ENCODE peak calls at places on chromosome 5, in ten cellular contexts. I, F, B, E, D, N, T, Y, M and R are unnamed samples.

GRCh38 chr5:163531272-163531671 is 25.9 kb downstream of the MAT2B start:
- DNase-seq in I (no peak), F (no peak), B (no peak), E (no peak), D (no peak), N (no peak), T (no peak), Y (no peak), M (no peak), R (no peak)

GRCh38 chr5:152271420-152271819 is 133.7 kb downstream of the NMUR2 start:
- DNase-seq in I (peak), F (no peak), B (peak), E (peak), D (no peak), N (no peak), T (no peak), Y (no peak), M (peak), R (no peak)

GRCh38 chr5:1460054-1460682 is 14.9 kb upstream of the SLC6A3 start:
- DNase-seq in I (no peak), F (no peak), B (no peak), E (no peak), D (no peak), N (peak), T (peak), Y (no peak), M (no peak), R (no peak)

GRCh38 chr5:124742983-124743533 is 3.4 kb downstream of the ZNF608 start:
- DNase-seq in I (peak), F (no peak), B (peak), E (peak), D (no peak), N (peak), T (peak), Y (peak), M (no peak), R (no peak)

GRCh38 chr5:32308951-32309350 is 3.8 kb downstream of the MTMR12 start:
- DNase-seq in I (no peak), F (no peak), B (peak), E (no peak), D (no peak), N (no peak), T (no peak), Y (no peak), M (no peak), R (no peak)

GRCh38 chr5:95414441-95414840 is 23.3 kb downstream of the FAM81B start:
- DNase-seq in I (no peak), F (no peak), B (no peak), E (no peak), D (no peak), N (no peak), T (no peak), Y (no peak), M (no peak), R (no peak)

GRCh38 chr5:81207009-81207408 is 26.1 kb upstream of the CKMT2 start:
- DNase-seq in I (no peak), F (no peak), B (peak), E (no peak), D (peak), N (no peak), T (no peak), Y (peak), M (peak), R (no peak)

GRCh38 chr5:123690821-123691220 is 178.8 kb downstream of the CSNK1G3 start:
- DNase-seq in I (peak), F (no peak), B (no peak), E (no peak), D (no peak), N (no peak), T (no peak), Y (peak), M (no peak), R (no peak)

GRCh38 chr5:150082889-150083288 is 3.5 kb downstream of the CSF1R start:
- DNase-seq in I (no peak), F (no peak), B (no peak), E (no peak), D (no peak), N (no peak), T (no peak), Y (no peak), M (no peak), R (no peak)

GRCh38 chr5:75012748-75013147 is 39.6 kb downstream of the GCNT4 start:
- DNase-seq in I (no peak), F (no peak), B (no peak), E (no peak), D (no peak), N (no peak), T (no peak), Y (no peak), M (no peak), R (no peak)

GRCh38 chr5:1823381-1824034 is 22.3 kb downstream of the NDUFS6 start:
- DNase-seq in I (no peak), F (no peak), B (no peak), E (no peak), D (no peak), N (peak), T (no peak), Y (no peak), M (no peak), R (no peak)

GRCh38 chr5:121702783-121703182 is 148.9 kb upstream of the FTMT start:
- DNase-seq in I (no peak), F (no peak), B (no peak), E (no peak), D (no peak), N (no peak), T (no peak), Y (no peak), M (no peak), R (peak)

GRCh38 chr5:123827811-123828210 is 315.8 kb downstream of the CSNK1G3 start:
- DNase-seq in I (no peak), F (no peak), B (no peak), E (no peak), D (no peak), N (no peak), T (no peak), Y (no peak), M (no peak), R (no peak)

GRCh38 chr5:142437563-142437962 is 112.7 kb upstream of the SPRY4 start:
- DNase-seq in I (no peak), F (no peak), B (no peak), E (no peak), D (no peak), N (no peak), T (no peak), Y (no peak), M (no peak), R (no peak)

GRCh38 chr5:14326035-14326909 is 183.1 kb downstream of the TRIO start:
- DNase-seq in I (no peak), F (no peak), B (no peak), E (no peak), D (no peak), N (no peak), T (no peak), Y (no peak), M (no peak), R (no peak)

GRCh38 chr5:39440964-39441363 is 16.2 kb upstream of the DAB2 start:
- DNase-seq in I (no peak), F (no peak), B (no peak), E (no peak), D (no peak), N (no peak), T (no peak), Y (no peak), M (no peak), R (no peak)

GRCh38 chr5:41252036-41252435 is 38.7 kb upstream of the C6 start:
- DNase-seq in I (peak), F (no peak), B (peak), E (no peak), D (no peak), N (no peak), T (no peak), Y (peak), M (no peak), R (no peak)

GRCh38 chr5:132481243-132482211 is 9.0 kb downstream of the IRF1 start:
- DNase-seq in I (no peak), F (no peak), B (no peak), E (no peak), D (no peak), N (peak), T (no peak), Y (no peak), M (no peak), R (no peak)

GRCh38 chr5:132478498-132478855 is 12.1 kb downstream of the IRF1 start:
- DNase-seq in I (no peak), F (peak), B (no peak), E (no peak), D (no peak), N (peak), T (no peak), Y (no peak), M (no peak), R (no peak)

GRCh38 chr5:132480546-132481242 is 9.9 kb downstream of the IRF1 start:
- DNase-seq in I (no peak), F (no peak), B (no peak), E (no peak), D (no peak), N (peak), T (no peak), Y (no peak), M (no peak), R (no peak)

GRCh38 chr5:132479073-132479811 is 11.3 kb downstream of the IRF1 start:
- DNase-seq in I (no peak), F (no peak), B (no peak), E (no peak), D (no peak), N (peak), T (no peak), Y (no peak), M (no peak), R (no peak)

GRCh38 chr5:132479812-132480441 is 10.6 kb downstream of the IRF1 start:
- DNase-seq in I (no peak), F (no peak), B (no peak), E (no peak), D (no peak), N (peak), T (no peak), Y (no peak), M (no peak), R (no peak)
- TF ChIP-seq CTCF in I (no peak), F (no peak), B (no peak), E (no peak), D (no peak), N (no peak), T (no peak), Y (no peak), M (no peak), R (no peak)

GRCh38 chr5:11110128-11110527 is 349.1 kb upstream of the DAP start:
- DNase-seq in I (no peak), F (no peak), B (no peak), E (no peak), D (no peak), N (no peak), T (no peak), Y (no peak), M (no peak), R (no peak)
- TF ChIP-seq CTCF in I (no peak), F (peak), B (no peak), E (no peak), D (no peak), N (no peak), T (no peak), Y (no peak), M (no peak), R (no peak)

GRCh38 chr5:62340392-62340791 is 34.4 kb downstream of the KIF2A start:
- DNase-seq in I (peak), F (no peak), B (peak), E (peak), D (no peak), N (no peak), T (no peak), Y (peak), M (peak), R (no peak)
- TF ChIP-seq CTCF in I (peak), F (peak), B (peak), E (peak), D (peak), N (peak), T (peak), Y (peak), M (peak), R (peak)

GRCh38 chr5:73448451-73449136 is at the start of gene FOXD1:
- DNase-seq in I (peak), F (peak), B (peak), E (peak), D (peak), N (peak), T (peak), Y (peak), M (peak), R (peak)
- TF ChIP-seq CTCF in I (no peak), F (no peak), B (no peak), E (no peak), D (no peak), N (no peak), T (no peak), Y (peak), M (no peak), R (no peak)

GRCh38 chr5:5702934-5703333 is 280.5 kb downstream of the ICE1 start:
- DNase-seq in I (no peak), F (no peak), B (no peak), E (no peak), D (no peak), N (no peak), T (no peak), Y (no peak), M (no peak), R (no peak)

GRCh38 chr5:5705010-5705409 is 282.5 kb downstream of the ICE1 start:
- DNase-seq in I (no peak), F (no peak), B (no peak), E (no peak), D (no peak), N (no peak), T (no peak), Y (no peak), M (no peak), R (no peak)

GRCh38 chr5:5704352-5704751 is 281.9 kb downstream of the ICE1 start:
- DNase-seq in I (no peak), F (no peak), B (no peak), E (no peak), D (no peak), N (no peak), T (no peak), Y (no peak), M (no peak), R (no peak)

GRCh38 chr5:5699062-5699461 is 276.6 kb downstream of the ICE1 start:
- DNase-seq in I (no peak), F (no peak), B (no peak), E (no peak), D (no peak), N (no peak), T (no peak), Y (no peak), M (no peak), R (no peak)

DNA sequence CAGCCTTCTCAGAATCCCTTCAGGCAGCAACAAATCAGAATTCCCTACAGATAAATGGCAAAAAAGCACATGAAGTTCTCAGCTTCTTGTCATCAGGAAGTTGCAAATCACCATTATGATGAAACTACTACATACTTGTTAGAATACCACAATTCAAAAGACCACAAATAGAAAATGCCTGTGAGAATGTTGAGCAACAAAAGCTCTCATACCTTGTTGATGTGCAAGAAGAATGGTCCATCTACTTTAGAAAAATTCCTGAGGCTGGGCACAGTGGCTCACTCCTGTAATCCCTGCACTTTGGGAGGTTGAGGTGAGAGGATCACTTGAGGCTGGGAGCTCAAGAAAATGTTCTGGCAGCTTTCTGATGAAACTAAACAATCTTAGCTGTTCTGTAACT is 278.1 kb downstream of the ICE1 start:
- DNase-seq in I (peak), F (no peak), B (peak), E (no peak), D (no peak), N (no peak), T (no peak), Y (no peak), M (no peak), R (no peak)
- TF ChIP-seq CTCF in I (no peak), F (no peak), B (no peak), E (no peak), D (no peak), N (no peak), T (no peak), Y (no peak), M (no peak), R (no peak)

GRCh38 chr5:15499528-15500325 is at the start of gene FBXL7:
- DNase-seq in I (peak), F (peak), B (peak), E (no peak), D (peak), N (peak), T (peak), Y (peak), M (peak), R (peak)
- TF ChIP-seq CTCF in I (no peak), F (peak), B (no peak), E (no peak), D (peak), N (no peak), T (no peak), Y (peak), M (no peak), R (peak)

GRCh38 chr5:177491429-177491945 is 5.9 kb downstream of the PDLIM7 start:
- DNase-seq in I (peak), F (no peak), B (peak), E (no peak), D (peak), N (no peak), T (peak), Y (no peak), M (peak), R (peak)
- TF ChIP-seq CTCF in I (peak), F (peak), B (peak), E (peak), D (peak), N (peak), T (peak), Y (peak), M (peak), R (peak)

DNA sequence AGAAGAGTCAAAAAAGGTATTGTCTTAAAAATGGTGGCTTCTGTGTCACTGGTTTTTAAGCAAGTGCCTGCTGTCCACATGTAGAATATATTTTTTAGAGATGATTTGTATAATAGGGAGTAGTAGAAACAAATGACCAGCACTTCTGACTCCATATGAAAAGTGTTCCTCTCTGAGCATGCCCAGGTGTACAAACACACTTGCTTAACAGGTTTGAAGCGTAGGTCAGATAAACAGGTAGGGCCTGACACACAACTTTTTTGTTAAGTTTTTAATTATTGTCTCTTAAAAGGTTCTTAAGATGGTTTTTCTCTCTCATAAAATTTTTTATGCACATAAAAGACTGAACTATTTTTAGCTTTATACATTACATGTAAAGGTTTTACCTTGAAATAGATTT is 352.9 kb downstream of the LRRC70 start:
- DNase-seq in I (no peak), F (no peak), B (no peak), E (no peak), D (no peak), N (no peak), T (no peak), Y (no peak), M (no peak), R (no peak)
- TF ChIP-seq CTCF in I (no peak), F (no peak), B (no peak), E (no peak), D (no peak), N (no peak), T (no peak), Y (no peak), M (no peak), R (no peak)

GRCh38 chr5:78300464-78301045 is 6.1 kb upstream of the AP3B1 start:
- DNase-seq in I (peak), F (no peak), B (peak), E (peak), D (no peak), N (no peak), T (no peak), Y (peak), M (no peak), R (no peak)
- TF ChIP-seq CTCF in I (peak), F (peak), B (peak), E (peak), D (no peak), N (no peak), T (peak), Y (peak), M (peak), R (peak)